ENCODE peak calls at places on chromosomes 3 and 15, in four cellular contexts. G, O, T and R are unnamed samples.

GRCh38 chr15:99682455-99682854 is 50.8 kb downstream of the LYSMD4 start:
- DNase-seq in T (no peak), G (peak), O (no peak), R (peak)

GRCh38 chr15:66703540-66703941 is 1.5 kb downstream of the SMAD6 start:
- DNase-seq in T (peak), O (no peak), G (peak), R (no peak)

GRCh38 chr3:128984596-128984995 is 9.3 kb downstream of the CFAP92 start:
- DNase-seq in G (no peak), T (no peak), O (no peak), R (no peak)

GRCh38 chr3:40237892-40238571 is 71.5 kb upstream of the EIF1B start:
- DNase-seq in O (peak), T (no peak), G (peak), R (peak)

GRCh38 chr3:30760040-30760439 is 134.4 kb downstream of the GADL1 start:
- DNase-seq in T (no peak), G (peak), O (no peak), R (peak)

GRCh38 chr3:15345608-15346137 is 13.3 kb upstream of the SH3BP5 start:
- DNase-seq in O (no peak), G (no peak), T (no peak), R (no peak)

GRCh38 chr3:43432462-43432861 is 146.1 kb downstream of the SNRK start:
- DNase-seq in O (no peak), T (no peak), G (no peak), R (no peak)

GRCh38 chr3:190361791-190362190 is 26.2 kb upstream of the CLDN16 start:
- DNase-seq in T (no peak), O (no peak), G (no peak), R (no peak)

GRCh38 chr3:26091096-26091495 is 301.2 kb downstream of the OXSM start:
- DNase-seq in T (no peak), G (no peak), O (no peak), R (no peak)

GRCh38 chr3:30970183-30970582 is 75.7 kb upstream of the GADL1 start:
- DNase-seq in G (peak), O (no peak), T (peak), R (peak)

GRCh38 chr3:115792206-115792955 is 169.1 kb downstream of the GAP43 start:
- DNase-seq in T (no peak), G (peak), O (no peak), R (peak)

GRCh38 chr3:146577662-146578061 is 27.5 kb downstream of the PLSCR5 start:
- DNase-seq in G (peak), T (no peak), O (no peak), R (peak)

GRCh38 chr3:170622369-170623159 is 36.7 kb upstream of the SLC7A14 start:
- DNase-seq in T (no peak), G (peak), O (no peak), R (peak)

GRCh38 chr15:27449940-27450339 is 479.0 kb downstream of the GABRG3 start:
- DNase-seq in O (no peak), G (no peak), T (no peak), R (no peak)

GRCh38 chr3:39289107-39289506 is 9.3 kb upstream of the CX3CR1 start:
- DNase-seq in O (no peak), G (no peak), T (no peak), R (no peak)

GRCh38 chr3:73546961-73547360 is 77.8 kb downstream of the PDZRN3 start:
- DNase-seq in T (no peak), G (peak), O (no peak), R (peak)

GRCh38 chr3:49638445-49638844 is 35.7 kb upstream of the APEH start:
- DNase-seq in O (no peak), G (peak), T (no peak), R (peak)

GRCh38 chr3:127799476-127800222 is 22.7 kb downstream of the MGLL start:
- DNase-seq in G (peak), T (no peak), O (no peak), R (peak)

GRCh38 chr3:52393959-52394670 is 50.8 kb downstream of the SEMA3G start:
- DNase-seq in G (no peak), T (no peak), O (no peak), R (no peak)

GRCh38 chr3:39383913-39384664 is 919 bp downstream of the SLC25A38 start:
- DNase-seq in T (no peak), G (peak), O (peak), R (peak)

GRCh38 chr15:89575656-89576416 is 567 bp downstream of the TICRR start:
- DNase-seq in T (no peak), O (no peak), G (no peak), R (peak)

GRCh38 chr3:138165061-138165460 is 9.7 kb downstream of the DBR1 start:
- DNase-seq in T (no peak), G (no peak), O (no peak), R (no peak)